ENCODE peak calls at places on chromosomes 1 and 21, in four cellular contexts. R is stimulated activated CD4-positive, alpha-beta T cell treated with anti-CD3 and anti-CD28 coated beads, Interleukin-4, amount 100 ng/mL, for 4 hours; Q is NCI-H1436; J is HFF-Myc. V is an unnamed sample.

GRCh38 chr1:232471250-232471649 is 158.7 kb downstream of the SIPA1L2 start:
- DNase-seq in R (no peak), Q (no peak), J (no peak), V (no peak)

GRCh38 chr1:61337981-61338848 is 255.9 kb downstream of the NFIA start:
- DNase-seq in R (no peak), Q (peak), J (peak), V (no peak)

GRCh38 chr1:233183226-233184020 is 112.1 kb downstream of the PCNX2 start:
- DNase-seq in R (no peak), Q (no peak), J (no peak), V (no peak)

GRCh38 chr1:1371354-1371740 is 3.7 kb downstream of the AURKAIP1 start:
- DNase-seq in R (peak), Q (no peak), J (no peak), V (peak)

GRCh38 chr1:164141717-164142268 is 417.2 kb upstream of the PBX1 start:
- DNase-seq in R (no peak), Q (no peak), J (no peak), V (no peak)

GRCh38 chr21:34807881-34808568 is 139.2 kb downstream of the CLIC6 start:
- DNase-seq in R (peak), Q (no peak), J (peak), V (peak)

GRCh38 chr1:193085263-193085662 is 20.0 kb downstream of the GLRX2 start:
- DNase-seq in R (no peak), Q (no peak), J (no peak), V (no peak)

GRCh38 chr21:10272216-10272615 is 249.2 kb upstream of the TPTE start:
- DNase-seq in R (no peak), Q (no peak), J (peak), V (no peak)